ENCODE peak calls at places on chromosomes 12 and 14, in six cellular contexts. J is sigmoid colon, W is tibial nerve, O is A549, F is H1, G is K562. L is an unnamed sample. For H3K4me1, the result is how much of the 10 kb centered on the place peaks cover.

GRCh38 chr12:90546511-90546910 is 408.5 kb downstream of the CCER1 start:
- DNase-seq in J (no peak), W (no peak), O (no peak), F (no peak), G (no peak), L (no peak)

GRCh38 chr12:110846615-110847566 is at the start of gene CCDC63:
- DNase-seq in J (peak), W (peak), O (peak), F (peak), G (peak), L (peak)

GRCh38 chr12:16006752-16007151 is 95.6 kb downstream of the DERA start:
- DNase-seq in J (no peak), W (no peak), O (no peak), F (no peak), G (no peak), L (no peak)

GRCh38 chr12:65948320-65949008 is 124.2 kb downstream of the HMGA2 start:
- DNase-seq in J (peak), W (peak), O (peak), F (no peak), G (no peak), L (peak)

GRCh38 chr12:115507951-115508722 is 769.4 kb downstream of the MED13L start:
- DNase-seq in J (no peak), W (no peak), O (no peak), F (peak), G (no peak), L (no peak)

GRCh38 chr12:100794441-100795192 is at the start of gene ANO4:
- DNase-seq in J (no peak), W (no peak), O (no peak), F (no peak), G (no peak), L (peak)

GRCh38 chr12:98544741-98545140 is 29.4 kb downstream of the TMPO start:
- DNase-seq in J (no peak), W (no peak), O (no peak), F (no peak), G (no peak), L (no peak)

GRCh38 chr12:1917172-1918070 is 1.0 kb downstream of the CACNA2D4 start:
- DNase-seq in J (peak), W (no peak), O (no peak), F (no peak), G (peak), L (peak)

GRCh38 chr14:91599966-91600365 is 89.9 kb upstream of the PPP4R3A start:
- DNase-seq in J (no peak), W (no peak), O (no peak), F (no peak), G (no peak), L (no peak)

GRCh38 chr12:125683748-125684381 is 618.6 kb downstream of the AACS start:
- DNase-seq in J (no peak), W (no peak), O (no peak), F (peak), G (no peak), L (no peak)

GRCh38 chr14:21825147-21825743 is 151.6 kb upstream of the OR4E1 start:
- DNase-seq in J (no peak), W (no peak), O (peak), F (no peak), G (peak), L (no peak)

GRCh38 chr12:1504304-1505150 is 89.9 kb downstream of the FBXL14 start:
- DNase-seq in J (no peak), W (no peak), O (no peak), F (no peak), G (no peak), L (no peak)

GRCh38 chr12:47361389-47362031 is 281.8 kb upstream of the AMIGO2 start:
- DNase-seq in J (no peak), W (no peak), O (no peak), F (no peak), G (peak), L (peak)

GRCh38 chr12:152440-152839 is 61.5 kb downstream of the SLC6A12 start:
- DNase-seq in J (no peak), W (no peak), O (no peak), F (no peak), G (no peak), L (no peak)

GRCh38 chr12:84756961-84757360 is 155.6 kb downstream of the SLC6A15 start:
- DNase-seq in J (no peak), W (no peak), O (no peak), F (no peak), G (no peak), L (no peak)

GRCh38 chr12:14993537-14994266 is 20.9 kb downstream of the PDE6H start:
- DNase-seq in J (no peak), W (no peak), O (no peak), F (no peak), G (no peak), L (no peak)

GRCh38 chr12:29164477-29165163 is 15.5 kb downstream of the FAR2 start:
- DNase-seq in J (no peak), W (no peak), O (no peak), F (no peak), G (no peak), L (no peak)

GRCh38 chr12:2864198-2864597 is 7.4 kb upstream of the TEX52 start:
- DNase-seq in J (no peak), W (no peak), O (no peak), F (no peak), G (no peak), L (no peak)

GRCh38 chr12:2299207-2299606 is 246.4 kb downstream of the CACNA1C start:
- DNase-seq in J (peak), W (no peak), O (no peak), F (no peak), G (no peak), L (no peak)

GRCh38 chr14:91378945-91379932 is 38.4 kb downstream of the CCDC88C start:
- DNase-seq in J (no peak), W (no peak), O (no peak), F (no peak), G (no peak), L (no peak)

GRCh38 chr12:111747333-111747732 is 19.4 kb upstream of the ALDH2 start:
- DNase-seq in J (no peak), W (no peak), O (no peak), F (no peak), G (no peak), L (no peak)

GRCh38 chr12:129863938-129864337 is 39.9 kb downstream of the TMEM132D start:
- DNase-seq in J (no peak), W (no peak), O (no peak), F (no peak), G (no peak), L (no peak)

GRCh38 chr12:5200276-5201087 is 156.8 kb downstream of the KCNA5 start:
- DNase-seq in J (no peak), W (no peak), O (peak), F (peak), G (peak), L (no peak)

GRCh38 chr14:93048843-93049242 is 66.9 kb downstream of the ITPK1 start:
- DNase-seq in J (no peak), W (no peak), O (no peak), F (no peak), G (no peak), L (no peak)

GRCh38 chr12:1650954-1651353 is 21.9 kb downstream of the WNT5B start:
- DNase-seq in J (no peak), W (no peak), O (no peak), F (no peak), G (no peak), L (no peak)

GRCh38 chr12:96514328-96514727 is 25.0 kb downstream of the CFAP54 start:
- DNase-seq in J (no peak), W (no peak), O (no peak), F (no peak), G (no peak), L (no peak)

GRCh38 chr14:20692111-20692751 is 3.7 kb downstream of the ANG start:
- DNase-seq in J (no peak), W (no peak), O (no peak), F (no peak), G (no peak), L (no peak)

GRCh38 chr12:51488281-51488680 is 63.6 kb downstream of the SLC4A8 start:
- DNase-seq in J (no peak), W (no peak), O (no peak), F (no peak), G (no peak), L (no peak)

GRCh38 chr12:118038122-118038521 is 21.6 kb downstream of the RFC5 start:
- DNase-seq in J (no peak), W (no peak), O (no peak), F (no peak), G (no peak), L (no peak)

GRCh38 chr12:1914116-1914911 is 4.1 kb downstream of the CACNA2D4 start:
- DNase-seq in J (peak), W (no peak), O (no peak), F (no peak), G (no peak), L (no peak)

GRCh38 chr14:104977681-104978647 is at the start of gene AHNAK2:
- DNase-seq in J (peak), W (no peak), O (peak), F (peak), G (peak), L (no peak)

GRCh38 chr12:26125451-26126339 is 858 bp upstream of the BHLHE41 start:
- DNase-seq in J (peak), W (peak), O (peak), F (no peak), G (peak), L (peak)

GRCh38 chr14:104882325-104882973 is 17.4 kb downstream of the CEP170B start:
- DNase-seq in J (no peak), W (no peak), O (peak), F (peak), G (peak), L (peak)

GRCh38 chr12:89211456-89211855 is 140.8 kb downstream of the DUSP6 start:
- DNase-seq in J (no peak), W (no peak), O (no peak), F (no peak), G (no peak), L (no peak)

GRCh38 chr12:92574046-92574783 is 128.6 kb upstream of the PLEKHG7 start:
- DNase-seq in J (no peak), W (no peak), O (no peak), F (no peak), G (no peak), L (no peak)

GRCh38 chr12:122886161-122886560 is 9.8 kb downstream of the VPS37B start:
- DNase-seq in J (no peak), W (no peak), O (no peak), F (no peak), G (no peak), L (no peak)
- H3K4me1 ChIP-seq in J (under half), W (under half), O (half or more), F (under half), G (under half), L (under half)

GRCh38 chr12:57853864-57854556 is 7.5 kb upstream of the CTDSP2 start:
- DNase-seq in J (no peak), W (no peak), O (no peak), F (no peak), G (no peak), L (no peak)

GRCh38 chr12:57852195-57852594 is 5.7 kb upstream of the CTDSP2 start:
- DNase-seq in J (peak), W (no peak), O (no peak), F (no peak), G (no peak), L (no peak)

GRCh38 chr12:57850924-57851323 is 4.4 kb upstream of the CTDSP2 start:
- DNase-seq in J (no peak), W (no peak), O (no peak), F (no peak), G (no peak), L (no peak)

GRCh38 chr12:57852620-57853509 is 6.3 kb upstream of the CTDSP2 start:
- DNase-seq in J (peak), W (peak), O (no peak), F (peak), G (no peak), L (peak)

GRCh38 chr12:57851552-57852186 is 5.1 kb upstream of the CTDSP2 start:
- DNase-seq in J (no peak), W (no peak), O (no peak), F (no peak), G (no peak), L (no peak)
- H3K27ac ChIP-seq in J (peak), W (peak), O (peak), F (no peak), G (no peak), L (peak)

GRCh38 chr12:82375201-82375600 is 16.9 kb downstream of the METTL25 start:
- DNase-seq in J (no peak), W (no peak), O (no peak), F (no peak), G (no peak), L (no peak)

GRCh38 chr12:82383930-82384513 is 25.7 kb downstream of the METTL25 start:
- DNase-seq in J (no peak), W (no peak), O (no peak), F (no peak), G (no peak), L (no peak)

GRCh38 chr12:82378997-82379396 is 20.7 kb downstream of the METTL25 start:
- DNase-seq in J (no peak), W (no peak), O (no peak), F (no peak), G (no peak), L (no peak)
- TF ChIP-seq EP300 in J (no peak), W (no peak), O (no peak), F (no peak), G (no peak), L (no peak)

GRCh38 chr12:6202846-6203245 is 2.6 kb downstream of the CD9 start:
- DNase-seq in J (no peak), W (no peak), O (no peak), F (no peak), G (no peak), L (no peak)
- H3K4me1 ChIP-seq in J (half or more), W (under half), O (under half), F (under half), G (under half), L (under half)

GRCh38 chr12:21884942-21885341 is 56.3 kb downstream of the ABCC9 start:
- DNase-seq in J (no peak), W (no peak), O (no peak), F (no peak), G (no peak), L (no peak)
- H3K27ac ChIP-seq in J (no peak), W (no peak), O (no peak), F (no peak), G (no peak), L (no peak)

GRCh38 chr14:49999826-50000214 is 106.9 kb downstream of the ARF6 start:
- DNase-seq in J (no peak), W (no peak), O (no peak), F (no peak), G (no peak), L (no peak)

GRCh38 chr14:50000215-50001145 is 107.6 kb downstream of the ARF6 start:
- DNase-seq in J (peak), W (no peak), O (no peak), F (no peak), G (no peak), L (peak)

GRCh38 chr14:50002926-50003212 is 110.0 kb downstream of the ARF6 start:
- DNase-seq in J (no peak), W (no peak), O (no peak), F (no peak), G (no peak), L (no peak)

GRCh38 chr14:50001999-50002925 is 109.4 kb downstream of the ARF6 start:
- DNase-seq in J (no peak), W (no peak), O (no peak), F (no peak), G (no peak), L (peak)

DNA sequence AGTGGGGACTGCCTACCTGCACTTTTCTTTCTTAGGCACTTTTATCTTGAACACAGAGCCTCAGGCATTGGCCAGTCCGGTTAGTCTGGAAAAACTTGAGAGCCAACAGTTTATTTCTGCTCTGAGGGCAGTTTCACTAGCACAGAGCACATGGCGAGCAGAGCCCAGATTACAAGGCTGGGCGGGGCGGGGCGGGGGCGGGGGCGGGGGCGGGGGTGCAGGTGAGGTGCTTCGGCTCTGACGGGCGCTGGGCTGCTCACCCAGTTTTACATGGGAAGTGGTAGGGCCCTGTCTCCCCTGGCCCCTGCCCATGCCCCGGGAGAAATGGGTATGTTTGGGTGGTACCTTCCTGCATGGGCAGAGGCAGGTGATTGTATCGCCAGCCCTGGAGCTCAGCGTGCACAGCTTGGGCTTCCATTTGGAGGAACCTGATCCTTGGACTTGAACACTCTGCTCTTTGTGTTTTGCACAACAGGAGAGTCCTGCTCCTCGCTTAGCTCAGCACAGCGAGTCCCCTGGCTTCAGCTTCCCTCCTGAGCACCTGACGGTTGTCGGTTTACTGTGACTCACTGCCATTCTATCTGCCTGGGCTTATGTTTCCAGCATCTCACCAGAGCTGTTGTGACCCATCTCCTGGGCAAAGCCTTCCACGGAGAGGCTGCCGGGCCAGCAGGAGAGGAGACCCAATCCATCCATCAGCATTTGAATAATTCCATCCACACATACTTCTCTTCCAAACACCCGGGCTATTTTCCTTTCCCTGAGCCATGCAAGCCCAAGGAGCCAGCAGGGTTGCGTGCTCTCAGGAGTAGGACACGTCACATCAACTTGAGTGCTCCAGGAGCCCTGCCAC is 108.5 kb downstream of the ARF6 start:
- DNase-seq in J (no peak), W (peak), O (peak), F (no peak), G (peak), L (no peak)
- TF ChIP-seq EP300 in J (no peak), W (no peak), O (no peak), F (no peak), G (no peak), L (no peak)

GRCh38 chr14:97975960-97976359 is 1178.8 kb downstream of the VRK1 start:
- DNase-seq in J (no peak), W (no peak), O (no peak), F (no peak), G (no peak), L (no peak)
- H3K4me1 ChIP-seq in J (under half), W (under half), O (under half), F (under half), G (under half), L (under half)